ENCODE peak calls at places on chromosomes 5 and 9, in seven cellular contexts. A, J, D, W, K, I and N are unnamed samples.

GRCh38 chr5:171407234-171407633 is 12.2 kb upstream of the FGF18 start:
- DNase-seq in A (no peak), J (no peak), D (no peak), W (no peak), K (no peak), I (no peak), N (no peak)

GRCh38 chr9:131410051-131410491 is 16.2 kb downstream of the PRRC2B start:
- DNase-seq in A (no peak), J (no peak), D (peak), W (no peak), K (no peak), I (no peak), N (peak)

GRCh38 chr5:35651002-35651756 is 33.5 kb downstream of the SPEF2 start:
- DNase-seq in A (no peak), J (peak), D (peak), W (peak), K (peak), I (peak), N (peak)

GRCh38 chr9:94533155-94533554 is 21.7 kb upstream of the PCAT7 start:
- DNase-seq in A (no peak), J (peak), D (no peak), W (no peak), K (no peak), I (no peak), N (no peak)

GRCh38 chr5:68251804-68252648 is 36.5 kb downstream of the PIK3R1 start:
- DNase-seq in A (no peak), J (no peak), D (peak), W (peak), K (no peak), I (peak), N (peak)

GRCh38 chr5:150511641-150512367 is 3.9 kb downstream of the NDST1 start:
- DNase-seq in A (no peak), J (peak), D (no peak), W (no peak), K (peak), I (peak), N (peak)

GRCh38 chr5:55540024-55540423 is 5.3 kb upstream of the PLPP1 start:
- DNase-seq in A (no peak), J (peak), D (no peak), W (no peak), K (no peak), I (peak), N (no peak)

GRCh38 chr9:89477811-89478583 is 19.9 kb downstream of the SEMA4D start:
- DNase-seq in A (no peak), J (peak), D (no peak), W (peak), K (no peak), I (no peak), N (no peak)

GRCh38 chr5:134554319-134555222 is 29.1 kb downstream of the JADE2 start:
- DNase-seq in A (no peak), J (peak), D (peak), W (peak), K (no peak), I (peak), N (peak)

GRCh38 chr5:3317051-3317795 is 278.4 kb upstream of the IRX1 start:
- DNase-seq in A (no peak), J (no peak), D (no peak), W (no peak), K (no peak), I (peak), N (no peak)

GRCh38 chr9:10204276-10204675 is 408.5 kb downstream of the PTPRD start:
- DNase-seq in A (no peak), J (no peak), D (no peak), W (no peak), K (no peak), I (no peak), N (no peak)

GRCh38 chr9:73141282-73141681 is 10.4 kb upstream of the ANXA1 start:
- DNase-seq in A (no peak), J (no peak), D (no peak), W (no peak), K (no peak), I (peak), N (no peak)

GRCh38 chr5:62473209-62473608 is 60.6 kb downstream of the IPO11 start:
- DNase-seq in A (no peak), J (peak), D (no peak), W (no peak), K (no peak), I (peak), N (peak)

GRCh38 chr5:80284720-80285119 is 28.9 kb upstream of the SERINC5 start:
- DNase-seq in A (no peak), J (no peak), D (no peak), W (no peak), K (no peak), I (no peak), N (no peak)